ENCODE peak calls at places on chromosomes 16 and 17, in four cellular contexts. S is germinal center, E is left ventricle myocardium inferior, Y is bronchial epithelial cell. F is an unnamed sample.

GRCh38 chr16:70589998-70590471 is 56.3 kb upstream of the IL34 start:
- DNase-seq in S (no peak), E (peak), Y (peak), F (no peak)

GRCh38 chr16:29029168-29029994 is 44.5 kb downstream of the LAT start:
- DNase-seq in S (no peak), E (no peak), Y (peak), F (peak)

GRCh38 chr16:80707686-80708085 is 96.7 kb downstream of the CDYL2 start:
- DNase-seq in S (no peak), E (no peak), Y (no peak), F (no peak)

GRCh38 chr17:40312893-40313659 is 4.1 kb downstream of the RARA start:
- DNase-seq in S (no peak), E (peak), Y (no peak), F (no peak)

GRCh38 chr16:81237282-81237681 is 1.2 kb upstream of the BCO1 start:
- DNase-seq in S (no peak), E (peak), Y (peak), F (peak)

GRCh38 chr16:19524866-19525723 is 1.4 kb downstream of the CCP110 start:
- DNase-seq in S (peak), E (no peak), Y (peak), F (no peak)

GRCh38 chr17:75689441-75689873 is 22.3 kb downstream of the SAP30BP start:
- DNase-seq in S (peak), E (no peak), Y (peak), F (peak)

GRCh38 chr16:9042943-9043680 is 48.3 kb upstream of the HAPSTR1 start:
- DNase-seq in S (no peak), E (no peak), Y (peak), F (no peak)

GRCh38 chr17:48970224-48970623 is 1.8 kb upstream of the GIP start:
- DNase-seq in S (no peak), E (no peak), Y (no peak), F (no peak)

GRCh38 chr17:76888661-76889060 is 20.5 kb downstream of the MGAT5B start:
- DNase-seq in S (no peak), E (no peak), Y (no peak), F (no peak)

GRCh38 chr17:74210191-74211140 is 2.9 kb upstream of the TTYH2 start:
- DNase-seq in S (peak), E (peak), Y (peak), F (peak)

GRCh38 chr17:199195-199604 is 17.8 kb upstream of the DOC2B start:
- DNase-seq in S (no peak), E (no peak), Y (no peak), F (no peak)

GRCh38 chr17:48569676-48570324 is 8.3 kb downstream of the HOXB4 start:
- DNase-seq in S (no peak), E (no peak), Y (no peak), F (no peak)

GRCh38 chr16:56944954-56945839 is 13.3 kb downstream of the HERPUD1 start:
- DNase-seq in S (no peak), E (no peak), Y (peak), F (peak)

GRCh38 chr16:10675221-10675620 is 19.5 kb downstream of the TEKT5 start:
- DNase-seq in S (no peak), E (no peak), Y (no peak), F (no peak)

GRCh38 chr17:7328840-7329359 is at the start of gene NEURL4:
- DNase-seq in S (no peak), E (no peak), Y (no peak), F (peak)

GRCh38 chr17:3812284-3812683 is 11.3 kb upstream of the ITGAE start:
- DNase-seq in S (no peak), E (no peak), Y (no peak), F (no peak)

GRCh38 chr17:17782425-17783120 is 54.2 kb downstream of the SREBF1 start:
- DNase-seq in S (no peak), E (no peak), Y (no peak), F (peak)

GRCh38 chr16:1749152-1750117 is 21.9 kb downstream of the NME3 start:
- DNase-seq in S (no peak), E (no peak), Y (peak), F (no peak)

GRCh38 chr16:68065716-68066305 is 19.4 kb upstream of the NFATC3 start:
- DNase-seq in S (no peak), E (no peak), Y (peak), F (no peak)

GRCh38 chr17:36104601-36105000 is 974 bp downstream of the CCL4 start:
- DNase-seq in S (no peak), E (no peak), Y (no peak), F (no peak)

GRCh38 chr17:41710472-41711090 is 1.6 kb upstream of the GAST start:
- DNase-seq in S (no peak), E (no peak), Y (peak), F (peak)

GRCh38 chr17:82330322-82331239 is 3.0 kb downstream of the SECTM1 start:
- DNase-seq in S (no peak), E (no peak), Y (peak), F (peak)

GRCh38 chr17:82648761-82649474 is 674 bp upstream of the WDR45B start:
- DNase-seq in S (peak), E (peak), Y (no peak), F (peak)

GRCh38 chr17:2928294-2928890 is 132.2 kb downstream of the RAP1GAP2 start:
- DNase-seq in S (no peak), E (no peak), Y (no peak), F (no peak)

GRCh38 chr16:19809121-19809635 is 75.5 kb downstream of the GPRC5B start:
- DNase-seq in S (no peak), E (peak), Y (peak), F (peak)

GRCh38 chr16:23182206-23182674 is 305 bp upstream of the SCNN1G start:
- DNase-seq in S (peak), E (peak), Y (peak), F (peak)

GRCh38 chr17:4968916-4969550 is 1.4 kb upstream of the SPAG7 start:
- DNase-seq in S (no peak), E (no peak), Y (peak), F (peak)

GRCh38 chr17:35733366-35733765 is 1.9 kb downstream of the RASL10B start:
- DNase-seq in S (no peak), E (no peak), Y (no peak), F (no peak)

GRCh38 chr17:78831688-78832540 is 8.7 kb downstream of the USP36 start:
- DNase-seq in S (no peak), E (no peak), Y (no peak), F (no peak)

GRCh38 chr17:34764716-34765115 is 185.3 kb downstream of the TMEM132E start:
- DNase-seq in S (no peak), E (no peak), Y (no peak), F (no peak)

GRCh38 chr17:47205419-47205963 is 3.7 kb upstream of the MYL4 start:
- DNase-seq in S (peak), E (peak), Y (peak), F (no peak)

GRCh38 chr16:11604783-11605563 is 18.3 kb upstream of the LITAF start:
- DNase-seq in S (no peak), E (peak), Y (no peak), F (no peak)

GRCh38 chr17:67636312-67636711 is 81.4 kb upstream of the NOL11 start:
- DNase-seq in S (no peak), E (no peak), Y (no peak), F (no peak)

GRCh38 chr17:63140255-63140654 is 174.2 kb downstream of the TANC2 start:
- DNase-seq in S (no peak), E (no peak), Y (no peak), F (peak)

GRCh38 chr16:65908568-65908967 is 457.9 kb upstream of the CDH5 start:
- DNase-seq in S (no peak), E (no peak), Y (no peak), F (no peak)

GRCh38 chr17:1644493-1645206 is 882 bp downstream of the SCARF1 start:
- DNase-seq in S (peak), E (no peak), Y (peak), F (peak)

F was measured in PC-3.